ENCODE peak calls at places on chromosomes 12 and 14, in seven cellular contexts. A is transverse colon, X is A549, W is uterus, H is lower lobe of right lung, I is astrocyte, L is pancreas. V is an unnamed sample. For H3K4me1 and H3K9me3, the result is how much of the 10 kb centered on the place peaks cover.

GRCh38 chr12:44835641-44836379 is 40.3 kb downstream of the NELL2 start:
- DNase-seq in A (no peak), X (no peak), W (no peak), H (no peak), I (peak), L (no peak), V (no peak)

GRCh38 chr14:56196274-56196673 is 78.1 kb downstream of the PELI2 start:
- DNase-seq in A (no peak), X (no peak), W (no peak), H (no peak), I (peak), L (no peak), V (no peak)

GRCh38 chr14:50092006-50092555 is 24.3 kb downstream of the VCPKMT start:
- DNase-seq in A (no peak), X (no peak), W (no peak), H (no peak), I (no peak), L (no peak), V (no peak)

GRCh38 chr12:22935501-22935900 is 310.5 kb downstream of the ETNK1 start:
- DNase-seq in A (no peak), X (peak), W (no peak), H (no peak), I (no peak), L (no peak), V (no peak)

GRCh38 chr12:128445728-128446127 is 178.8 kb downstream of the TMEM132C start:
- DNase-seq in A (no peak), X (no peak), W (no peak), H (no peak), I (no peak), L (no peak), V (no peak)

GRCh38 chr12:111741235-111741812 is 25.4 kb upstream of the ALDH2 start:
- DNase-seq in A (peak), X (no peak), W (no peak), H (no peak), I (peak), L (peak), V (no peak)

GRCh38 chr12:23795494-23795893 is 154.0 kb downstream of the SOX5 start:
- DNase-seq in A (no peak), X (no peak), W (no peak), H (no peak), I (no peak), L (no peak), V (no peak)

GRCh38 chr12:39574785-39575497 is 44.7 kb downstream of the ABCD2 start:
- DNase-seq in A (no peak), X (no peak), W (no peak), H (no peak), I (no peak), L (no peak), V (no peak)

GRCh38 chr14:75279153-75279738 is 618 bp downstream of the FOS start:
- DNase-seq in A (peak), X (peak), W (peak), H (peak), I (peak), L (peak), V (no peak)

GRCh38 chr12:92593734-92594402 is 108.9 kb upstream of the PLEKHG7 start:
- DNase-seq in A (peak), X (peak), W (no peak), H (peak), I (peak), L (peak), V (no peak)

GRCh38 chr12:95169368-95169767 is 47.9 kb downstream of the FGD6 start:
- DNase-seq in A (peak), X (peak), W (no peak), H (no peak), I (peak), L (peak), V (no peak)

GRCh38 chr12:46549527-46550265 is 177.1 kb upstream of the SLC38A2 start:
- DNase-seq in A (no peak), X (peak), W (no peak), H (no peak), I (peak), L (no peak), V (no peak)

GRCh38 chr12:88944403-88944802 is 364.1 kb upstream of the KITLG start:
- DNase-seq in A (no peak), X (peak), W (no peak), H (no peak), I (peak), L (no peak), V (no peak)

GRCh38 chr12:94644622-94645021 is 5.7 kb downstream of the TMCC3 start:
- DNase-seq in A (no peak), X (no peak), W (no peak), H (no peak), I (peak), L (peak), V (no peak)

GRCh38 chr14:58107041-58107440 is 45.0 kb downstream of the ARMH4 start:
- DNase-seq in A (no peak), X (no peak), W (no peak), H (no peak), I (no peak), L (no peak), V (no peak)

GRCh38 chr12:26017484-26018211 is 59.2 kb downstream of the RASSF8 start:
- DNase-seq in A (no peak), X (peak), W (no peak), H (no peak), I (no peak), L (peak), V (peak)

GRCh38 chr12:57090924-57091632 is 2.2 kb downstream of the NAB2 start:
- DNase-seq in A (no peak), X (no peak), W (no peak), H (no peak), I (no peak), L (no peak), V (no peak)

GRCh38 chr14:104370256-104370870 is 209.2 kb upstream of the C14orf180 start:
- DNase-seq in A (no peak), X (peak), W (no peak), H (peak), I (no peak), L (no peak), V (peak)

GRCh38 chr12:125092872-125093680 is 27.8 kb downstream of the AACS start:
- DNase-seq in A (peak), X (peak), W (no peak), H (no peak), I (peak), L (no peak), V (peak)

GRCh38 chr12:71799105-71799504 is 40.5 kb upstream of the TBC1D15 start:
- DNase-seq in A (no peak), X (no peak), W (no peak), H (no peak), I (no peak), L (no peak), V (no peak)

GRCh38 chr12:53005215-53005985 is 856 bp upstream of the EIF4B start:
- DNase-seq in A (no peak), X (peak), W (peak), H (peak), I (no peak), L (peak), V (peak)

GRCh38 chr12:110281549-110282342 is 699 bp downstream of the ATP2A2 start:
- DNase-seq in A (peak), X (peak), W (peak), H (peak), I (no peak), L (peak), V (peak)

GRCh38 chr12:49550853-49551252 is 12.0 kb downstream of the KCNH3 start:
- DNase-seq in A (no peak), X (no peak), W (no peak), H (no peak), I (no peak), L (peak), V (no peak)

GRCh38 chr12:110844551-110845395 is 2.0 kb upstream of the CCDC63 start:
- DNase-seq in A (no peak), X (no peak), W (no peak), H (no peak), I (peak), L (no peak), V (no peak)

GRCh38 chr12:13141686-13142085 is 38.2 kb upstream of the GSG1 start:
- DNase-seq in A (no peak), X (no peak), W (no peak), H (no peak), I (no peak), L (no peak), V (no peak)

GRCh38 chr12:57454566-57455373 is at the start of gene INHBE:
- DNase-seq in A (no peak), X (peak), W (no peak), H (no peak), I (peak), L (no peak), V (peak)

GRCh38 chr12:52145228-52145940 is 46.4 kb downstream of the KRT80 start:
- DNase-seq in A (no peak), X (peak), W (no peak), H (no peak), I (no peak), L (no peak), V (no peak)

GRCh38 chr12:111406474-111407370 is 999 bp downstream of the SH2B3 start:
- DNase-seq in A (no peak), X (no peak), W (no peak), H (peak), I (no peak), L (peak), V (no peak)

GRCh38 chr12:117151195-117152031 is 38.9 kb downstream of the FBXO21 start:
- DNase-seq in A (no peak), X (peak), W (peak), H (peak), I (no peak), L (no peak), V (peak)

GRCh38 chr14:91885113-91885712 is 17.9 kb upstream of the TC2N start:
- DNase-seq in A (no peak), X (no peak), W (no peak), H (no peak), I (peak), L (no peak), V (no peak)

GRCh38 chr14:57998731-57999130 is 132.8 kb upstream of the SLC35F4 start:
- DNase-seq in A (no peak), X (no peak), W (no peak), H (no peak), I (no peak), L (no peak), V (no peak)

GRCh38 chr14:51430079-51430478 is 190.0 kb downstream of the TMX1 start:
- DNase-seq in A (no peak), X (no peak), W (no peak), H (no peak), I (no peak), L (no peak), V (no peak)

GRCh38 chr12:108638997-108639822 is 5.5 kb upstream of the SELPLG start:
- DNase-seq in A (no peak), X (no peak), W (no peak), H (no peak), I (no peak), L (no peak), V (no peak)
- H3K4me1 ChIP-seq in A (half or more), X (under half), W (under half), H (half or more), I (under half), L (under half), V (under half)

GRCh38 chr12:34398706-34399630 is 376.7 kb downstream of the ALG10 start:
- DNase-seq in A (peak), X (no peak), W (peak), H (peak), I (no peak), L (peak), V (peak)
- H3K9me3 ChIP-seq in A (under half), X (under half), W (under half), H (under half), I (under half), L (under half), V (under half)

GRCh38 chr14:89779707-89780106 is 174.8 kb downstream of the EFCAB11 start:
- DNase-seq in A (no peak), X (no peak), W (no peak), H (no peak), I (no peak), L (no peak), V (no peak)
- TF ChIP-seq CTCF in A (no peak), X (no peak), W (no peak), H (no peak), I (no peak), L (no peak), V (no peak)

GRCh38 chr14:73764881-73765280 is 50.7 kb upstream of the PNMA1 start:
- DNase-seq in A (peak), X (no peak), W (no peak), H (peak), I (no peak), L (peak), V (no peak)
- H3K4me1 ChIP-seq in A (half or more), X (half or more), W (under half), H (half or more), I (under half), L (half or more), V (under half)

GRCh38 chr12:129483494-129483893 is 420.3 kb downstream of the TMEM132D start:
- DNase-seq in A (no peak), X (no peak), W (no peak), H (no peak), I (no peak), L (no peak), V (no peak)
- H3K9me3 ChIP-seq in A (under half), X (under half), W (under half), H (under half), I (under half), L (under half), V (under half)

DNA sequence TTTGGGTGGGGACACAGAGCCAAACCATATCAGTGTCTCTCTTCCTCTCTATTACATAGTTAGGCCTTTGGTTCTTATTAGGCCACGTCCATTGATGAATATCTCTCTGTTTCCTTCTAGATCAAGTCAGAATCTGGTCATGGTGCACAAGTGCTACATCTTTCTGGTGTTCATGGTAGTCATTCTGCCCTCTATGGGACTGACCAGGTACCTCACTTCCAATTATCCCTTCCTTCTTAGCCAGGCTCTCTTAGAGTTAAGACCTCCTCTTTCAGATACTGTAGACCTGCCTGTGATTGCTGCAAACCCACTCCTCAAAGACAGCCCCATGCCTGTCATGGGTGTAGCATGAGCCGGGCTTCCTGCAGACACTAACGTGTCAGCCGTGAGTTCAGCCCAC is 25.2 kb downstream of the NGB start:
- DNase-seq in A (no peak), X (no peak), W (no peak), H (no peak), I (no peak), L (no peak), V (no peak)
- TF ChIP-seq CTCF in A (no peak), X (no peak), W (no peak), H (no peak), I (no peak), L (no peak), V (no peak)

DNA sequence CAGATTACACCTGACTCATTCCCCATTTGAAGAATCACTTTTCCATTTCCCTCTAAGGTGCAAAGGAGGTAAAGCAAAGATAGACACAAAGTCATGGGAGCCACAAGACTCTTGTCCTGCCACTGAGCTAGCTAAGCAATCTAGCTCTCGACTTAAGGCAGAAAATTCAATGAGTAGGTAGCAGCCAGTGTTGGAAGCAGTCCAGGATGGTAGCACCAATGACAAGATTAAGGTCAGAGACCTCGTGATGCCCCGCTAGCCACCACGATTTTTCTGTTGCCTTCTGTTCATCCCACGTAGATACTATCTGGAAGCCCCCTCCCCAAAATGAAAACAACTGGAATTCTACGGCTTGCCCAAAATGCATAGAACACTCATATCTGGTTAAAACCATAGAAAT is 1.4 kb downstream of the VAMP1 start:
- DNase-seq in A (no peak), X (no peak), W (no peak), H (no peak), I (no peak), L (no peak), V (peak)
- H3K4me1 ChIP-seq in A (under half), X (under half), W (under half), H (under half), I (under half), L (under half), V (under half)

V was measured in Caco-2.